ENCODE peak calls at places on chromosomes 16 and 17, in four cellular contexts. One of them, this sample, is unnamed. For H3K4me1, the result is how much of the 10 kb centered on the place peaks cover.

GRCh38 chr17:17783121-17783824 is 53.5 kb downstream of the SREBF1 start:
- DNase-seq in tibial artery: peak
- DNase-seq in heart left ventricle: peak
- DNase-seq in A673: peak
- DNase-seq in this sample: peak

GRCh38 chr16:28879261-28879840 is 1.1 kb downstream of the ATP2A1 start:
- DNase-seq in heart left ventricle: no peak
- DNase-seq in A673: no peak
- DNase-seq in tibial artery: no peak
- DNase-seq in this sample: no peak

GRCh38 chr17:14149751-14150150 is 80.4 kb downstream of the COX10 start:
- DNase-seq in A673: no peak
- DNase-seq in heart left ventricle: no peak
- DNase-seq in tibial artery: no peak
- DNase-seq in this sample: no peak

GRCh38 chr17:64399767-64400156 is 9.1 kb upstream of the PECAM1 start:
- DNase-seq in A673: no peak
- DNase-seq in heart left ventricle: no peak
- DNase-seq in tibial artery: no peak
- DNase-seq in this sample: no peak

GRCh38 chr17:36657763-36658490 is 56.5 kb downstream of the MRM1 start:
- DNase-seq in heart left ventricle: no peak
- DNase-seq in A673: peak
- DNase-seq in tibial artery: no peak
- DNase-seq in this sample: peak

GRCh38 chr16:56382901-56383355 is 42.4 kb downstream of the AMFR start:
- DNase-seq in tibial artery: no peak
- DNase-seq in A673: no peak
- DNase-seq in heart left ventricle: no peak
- DNase-seq in this sample: peak

GRCh38 chr17:4715071-4715749 is 4.8 kb downstream of the ARRB2 start:
- DNase-seq in A673: no peak
- DNase-seq in heart left ventricle: no peak
- DNase-seq in tibial artery: no peak
- DNase-seq in this sample: no peak

GRCh38 chr17:45780921-45781320 is 3.2 kb upstream of the CRHR1 start:
- DNase-seq in heart left ventricle: no peak
- DNase-seq in A673: no peak
- DNase-seq in tibial artery: no peak
- DNase-seq in this sample: no peak

GRCh38 chr17:38761612-38762011 is 9.1 kb downstream of the PSMB3 start:
- DNase-seq in heart left ventricle: no peak
- DNase-seq in A673: no peak
- DNase-seq in tibial artery: no peak
- DNase-seq in this sample: peak

GRCh38 chr16:6864670-6865069 is 468.0 kb upstream of the RBFOX1 start:
- DNase-seq in heart left ventricle: no peak
- DNase-seq in tibial artery: no peak
- DNase-seq in A673: no peak
- DNase-seq in this sample: no peak

GRCh38 chr17:61362852-61363600 is 36.6 kb upstream of the TBX2 start:
- DNase-seq in tibial artery: no peak
- DNase-seq in heart left ventricle: no peak
- DNase-seq in A673: no peak
- DNase-seq in this sample: no peak

GRCh38 chr17:19379306-19380075 is 1.2 kb downstream of the MAPK7 start:
- DNase-seq in A673: no peak
- DNase-seq in heart left ventricle: no peak
- DNase-seq in tibial artery: peak
- DNase-seq in this sample: no peak

GRCh38 chr16:58021661-58022551 is 3.6 kb upstream of the MMP15 start:
- DNase-seq in heart left ventricle: peak
- DNase-seq in tibial artery: no peak
- DNase-seq in A673: no peak
- DNase-seq in this sample: peak

GRCh38 chr17:19304209-19304608 is 58.3 kb downstream of the B9D1 start:
- DNase-seq in heart left ventricle: no peak
- DNase-seq in A673: no peak
- DNase-seq in tibial artery: no peak
- DNase-seq in this sample: no peak

GRCh38 chr17:78583091-78583490 is 5.9 kb upstream of the DNAH17 start:
- DNase-seq in A673: peak
- DNase-seq in tibial artery: no peak
- DNase-seq in heart left ventricle: no peak
- DNase-seq in this sample: no peak

GRCh38 chr16:50272111-50272571 is 5.8 kb downstream of the ADCY7 start:
- DNase-seq in heart left ventricle: peak
- DNase-seq in tibial artery: no peak
- DNase-seq in A673: no peak
- DNase-seq in this sample: no peak

GRCh38 chr17:46984892-46985291 is 5.8 kb upstream of the RPRML start:
- DNase-seq in heart left ventricle: no peak
- DNase-seq in tibial artery: no peak
- DNase-seq in A673: no peak
- DNase-seq in this sample: no peak

GRCh38 chr16:89363621-89364393 is 126.6 kb downstream of the ANKRD11 start:
- DNase-seq in tibial artery: no peak
- DNase-seq in heart left ventricle: no peak
- DNase-seq in A673: peak
- DNase-seq in this sample: peak

GRCh38 chr17:14745122-14745521 is 444.2 kb downstream of the HS3ST3B1 start:
- DNase-seq in heart left ventricle: no peak
- DNase-seq in A673: no peak
- DNase-seq in tibial artery: no peak
- DNase-seq in this sample: no peak

GRCh38 chr16:15418206-15418605 is 16.2 kb upstream of the BMERB1 start:
- DNase-seq in A673: no peak
- DNase-seq in tibial artery: no peak
- DNase-seq in heart left ventricle: no peak
- DNase-seq in this sample: no peak

GRCh38 chr17:63519116-63519881 is 3.9 kb upstream of the KCNH6 start:
- DNase-seq in tibial artery: no peak
- DNase-seq in A673: no peak
- DNase-seq in heart left ventricle: peak
- DNase-seq in this sample: no peak

GRCh38 chr16:54359086-54359485 is 72.5 kb upstream of the IRX3 start:
- DNase-seq in tibial artery: no peak
- DNase-seq in heart left ventricle: no peak
- DNase-seq in A673: no peak
- DNase-seq in this sample: no peak

GRCh38 chr16:72066747-72067146 is 3.7 kb downstream of the HPR start:
- DNase-seq in tibial artery: no peak
- DNase-seq in heart left ventricle: no peak
- DNase-seq in A673: peak
- DNase-seq in this sample: peak

GRCh38 chr17:79792984-79793923 is 3.6 kb downstream of the CBX8 start:
- DNase-seq in heart left ventricle: peak
- DNase-seq in A673: peak
- DNase-seq in tibial artery: peak
- DNase-seq in this sample: peak

GRCh38 chr17:9805769-9806168 is 14.4 kb upstream of the DHRS7C start:
- DNase-seq in A673: no peak
- DNase-seq in tibial artery: no peak
- DNase-seq in heart left ventricle: no peak
- DNase-seq in this sample: no peak

GRCh38 chr17:43720311-43721060 is 38.1 kb downstream of the SOST start:
- DNase-seq in heart left ventricle: peak
- DNase-seq in tibial artery: peak
- DNase-seq in A673: peak
- DNase-seq in this sample: peak

GRCh38 chr17:65183736-65184135 is 46.6 kb downstream of the RGS9 start:
- DNase-seq in heart left ventricle: no peak
- DNase-seq in A673: peak
- DNase-seq in tibial artery: no peak
- DNase-seq in this sample: peak

GRCh38 chr17:28306954-28307401 is 12.0 kb upstream of the TMEM97 start:
- DNase-seq in heart left ventricle: no peak
- DNase-seq in A673: no peak
- DNase-seq in tibial artery: no peak
- DNase-seq in this sample: peak

GRCh38 chr17:28712705-28713415 is 1.2 kb upstream of the PROCA1 start:
- DNase-seq in tibial artery: no peak
- DNase-seq in A673: no peak
- DNase-seq in heart left ventricle: no peak
- DNase-seq in this sample: no peak

GRCh38 chr17:4949321-4950074 is 1.2 kb upstream of the PFN1 start:
- DNase-seq in tibial artery: peak
- DNase-seq in A673: peak
- DNase-seq in heart left ventricle: peak
- DNase-seq in this sample: peak

GRCh38 chr16:70664325-70665112 is 18.2 kb downstream of the IL34 start:
- DNase-seq in heart left ventricle: no peak
- DNase-seq in A673: no peak
- DNase-seq in tibial artery: peak
- DNase-seq in this sample: no peak

GRCh38 chr16:17748005-17748719 is 277.4 kb upstream of the XYLT1 start:
- DNase-seq in tibial artery: no peak
- DNase-seq in heart left ventricle: no peak
- DNase-seq in A673: no peak
- DNase-seq in this sample: no peak

GRCh38 chr16:56658476-56658875 is 717 bp downstream of the MT1F start:
- DNase-seq in heart left ventricle: no peak
- DNase-seq in A673: no peak
- DNase-seq in tibial artery: no peak
- DNase-seq in this sample: no peak

GRCh38 chr16:1343428-1344242 is 8.0 kb downstream of the TSR3 start:
- DNase-seq in tibial artery: no peak
- DNase-seq in heart left ventricle: no peak
- DNase-seq in A673: no peak
- DNase-seq in this sample: no peak

GRCh38 chr16:1340730-1341494 is 7.5 kb downstream of the BAIAP3 start:
- DNase-seq in A673: no peak
- DNase-seq in heart left ventricle: no peak
- DNase-seq in tibial artery: no peak
- DNase-seq in this sample: no peak

GRCh38 chr16:1341495-1342388 is 8.3 kb downstream of the BAIAP3 start:
- DNase-seq in A673: no peak
- DNase-seq in tibial artery: no peak
- DNase-seq in heart left ventricle: no peak
- DNase-seq in this sample: no peak

GRCh38 chr16:1344499-1344898 is 7.2 kb downstream of the TSR3 start:
- DNase-seq in A673: no peak
- DNase-seq in tibial artery: no peak
- DNase-seq in heart left ventricle: no peak
- DNase-seq in this sample: no peak

GRCh38 chr16:1342526-1343427 is 8.9 kb downstream of the TSR3 start:
- DNase-seq in A673: peak
- DNase-seq in tibial artery: peak
- DNase-seq in heart left ventricle: peak
- DNase-seq in this sample: peak
- H3K27ac ChIP-seq in A673: no peak
- H3K27ac ChIP-seq in tibial artery: no peak
- H3K27ac ChIP-seq in heart left ventricle: no peak
- H3K27ac ChIP-seq in this sample: no peak

DNA sequence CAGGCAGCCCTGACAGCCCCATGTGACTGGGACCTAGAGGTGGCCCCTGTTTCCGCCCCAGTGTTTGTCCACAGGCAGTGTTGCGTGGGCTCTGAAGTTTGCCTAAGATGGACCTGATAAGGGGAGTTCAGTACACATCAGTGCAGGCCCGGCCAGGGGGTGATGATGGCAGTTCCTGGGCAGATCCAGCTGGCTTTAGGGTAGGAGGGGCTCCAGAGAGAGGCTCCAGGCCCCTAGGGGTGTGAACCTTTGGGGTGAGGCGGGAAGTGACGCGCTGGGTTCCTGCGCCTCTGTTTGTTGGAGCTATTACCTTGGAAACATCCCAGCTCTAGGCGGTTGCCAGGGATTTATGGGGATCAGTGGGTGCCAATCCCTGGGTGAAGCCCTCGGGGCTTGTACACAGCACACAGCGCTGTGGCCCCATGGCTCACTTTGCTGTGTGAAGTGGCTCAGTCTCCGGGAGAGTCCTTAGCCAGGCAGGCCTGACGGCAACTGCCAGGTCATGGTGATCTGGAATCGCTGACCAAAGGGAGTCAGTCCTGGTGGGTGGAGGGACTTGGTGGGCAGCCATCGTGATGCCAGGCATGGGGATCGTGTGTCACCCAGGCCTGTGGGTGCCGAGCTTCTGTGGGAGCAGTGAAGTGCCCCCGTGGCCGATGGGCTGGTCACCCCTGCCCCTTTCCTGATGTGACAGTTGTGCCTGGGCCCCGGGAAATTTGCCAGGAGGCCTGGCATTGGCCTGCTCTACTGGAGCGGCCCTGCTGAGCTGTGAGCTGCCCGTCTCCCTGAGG is 146.1 kb downstream of the SEC14L1 start:
- DNase-seq in heart left ventricle: peak
- DNase-seq in tibial artery: peak
- DNase-seq in A673: no peak
- DNase-seq in this sample: no peak
- H3K4me1 ChIP-seq in heart left ventricle: under half
- H3K4me1 ChIP-seq in tibial artery: under half
- H3K4me1 ChIP-seq in A673: under half
- H3K4me1 ChIP-seq in this sample: under half

GRCh38 chr17:6812295-6812694 is 19.2 kb downstream of the TEKT1 start:
- DNase-seq in tibial artery: no peak
- DNase-seq in A673: no peak
- DNase-seq in heart left ventricle: no peak
- DNase-seq in this sample: peak
- TF ChIP-seq CTCF in tibial artery: no peak
- TF ChIP-seq CTCF in A673: no peak
- TF ChIP-seq CTCF in heart left ventricle: no peak
- TF ChIP-seq CTCF in this sample: no peak

GRCh38 chr16:48607056-48607825 is 2.7 kb downstream of the N4BP1 start:
- DNase-seq in tibial artery: no peak
- DNase-seq in heart left ventricle: no peak
- DNase-seq in A673: no peak
- DNase-seq in this sample: no peak

GRCh38 chr16:48608871-48609452 is 1.0 kb downstream of the N4BP1 start:
- DNase-seq in A673: no peak
- DNase-seq in tibial artery: no peak
- DNase-seq in heart left ventricle: no peak
- DNase-seq in this sample: no peak

GRCh38 chr16:48611329-48612137 is 1.6 kb upstream of the N4BP1 start:
- DNase-seq in A673: no peak
- DNase-seq in tibial artery: no peak
- DNase-seq in heart left ventricle: no peak
- DNase-seq in this sample: no peak

GRCh38 chr16:48608452-48608851 is 1.5 kb downstream of the N4BP1 start:
- DNase-seq in tibial artery: no peak
- DNase-seq in heart left ventricle: no peak
- DNase-seq in A673: no peak
- DNase-seq in this sample: no peak

DNA sequence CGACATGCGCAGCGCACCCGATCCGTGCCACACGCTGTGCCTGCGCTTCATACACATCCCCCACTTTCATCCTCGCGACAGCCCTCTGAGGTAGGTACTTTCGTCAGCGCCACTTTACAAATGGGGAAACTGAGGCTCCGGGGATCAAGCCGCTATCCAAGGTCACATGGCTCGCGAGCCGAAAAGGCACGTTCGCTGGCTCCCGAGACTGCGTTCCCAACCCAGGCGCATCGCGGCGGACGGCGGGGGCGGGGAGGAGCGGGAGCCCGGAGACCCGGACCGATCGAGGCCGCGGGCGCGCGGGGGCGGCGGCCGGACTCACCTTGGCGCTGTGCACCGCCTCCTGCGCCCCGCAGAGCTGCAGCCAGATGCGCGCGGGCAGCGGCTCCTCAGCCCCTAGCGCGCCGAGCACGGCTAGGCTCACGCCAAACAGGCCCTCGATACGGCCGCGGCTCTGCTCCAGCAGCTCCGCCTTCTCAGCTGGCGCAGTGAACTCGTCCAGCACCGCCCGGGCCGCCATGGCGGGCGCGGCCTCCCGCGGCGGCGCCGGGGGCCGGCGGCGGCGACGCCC is 442 bp downstream of the N4BP1 start:
- DNase-seq in tibial artery: peak
- DNase-seq in A673: peak
- DNase-seq in heart left ventricle: peak
- DNase-seq in this sample: peak
- H3K27ac ChIP-seq in tibial artery: peak
- H3K27ac ChIP-seq in A673: peak
- H3K27ac ChIP-seq in heart left ventricle: peak
- H3K27ac ChIP-seq in this sample: peak

This sample was measured in cardiac muscle cell.